ENCODE peak calls at places on chromosomes 16 and 17, in four cellular contexts. F is progenitor cell of endocrine pancreas, T is GM06990, B is ovary. O is an unnamed sample.

GRCh38 chr17:45363498-45363897 is 46.7 kb upstream of the MAP3K14 start:
- DNase-seq in F (no peak), T (no peak), B (no peak), O (no peak)

GRCh38 chr17:41521574-41522261 is 3.0 kb upstream of the KRT15 start:
- DNase-seq in F (peak), T (no peak), B (no peak), O (no peak)

GRCh38 chr16:83903739-83904138 is 4.8 kb downstream of the MLYCD start:
- DNase-seq in F (no peak), T (no peak), B (peak), O (no peak)

GRCh38 chr17:57749701-57750100 is 4.6 kb upstream of the CCDC182 start:
- DNase-seq in F (no peak), T (no peak), B (no peak), O (no peak)

GRCh38 chr17:5915337-5915736 is 154.8 kb upstream of the WSCD1 start:
- DNase-seq in F (no peak), T (no peak), B (no peak), O (no peak)

GRCh38 chr17:76124582-76125390 is 16.3 kb downstream of the FOXJ1 start:
- DNase-seq in F (no peak), T (no peak), B (no peak), O (no peak)

GRCh38 chr17:75125984-75126383 is 5.6 kb downstream of the NT5C start:
- DNase-seq in F (no peak), T (no peak), B (no peak), O (no peak)

GRCh38 chr16:20918486-20919239 is 18.1 kb downstream of the LYRM1 start:
- DNase-seq in F (no peak), T (no peak), B (no peak), O (no peak)

GRCh38 chr16:47461598-47462266 is 601 bp downstream of the PHKB start:
- DNase-seq in F (no peak), T (peak), B (no peak), O (peak)

GRCh38 chr17:47694018-47694817 is at the start of gene TBKBP1:
- DNase-seq in F (peak), T (no peak), B (peak), O (peak)

GRCh38 chr17:40168262-40168832 is 8.9 kb upstream of the RAPGEFL1 start:
- DNase-seq in F (no peak), T (no peak), B (no peak), O (no peak)

GRCh38 chr17:6041261-6041660 is 28.9 kb upstream of the WSCD1 start:
- DNase-seq in F (no peak), T (no peak), B (no peak), O (no peak)

GRCh38 chr17:40071720-40072480 is 9.1 kb downstream of the THRA start:
- DNase-seq in F (no peak), T (no peak), B (peak), O (no peak)

DNA sequence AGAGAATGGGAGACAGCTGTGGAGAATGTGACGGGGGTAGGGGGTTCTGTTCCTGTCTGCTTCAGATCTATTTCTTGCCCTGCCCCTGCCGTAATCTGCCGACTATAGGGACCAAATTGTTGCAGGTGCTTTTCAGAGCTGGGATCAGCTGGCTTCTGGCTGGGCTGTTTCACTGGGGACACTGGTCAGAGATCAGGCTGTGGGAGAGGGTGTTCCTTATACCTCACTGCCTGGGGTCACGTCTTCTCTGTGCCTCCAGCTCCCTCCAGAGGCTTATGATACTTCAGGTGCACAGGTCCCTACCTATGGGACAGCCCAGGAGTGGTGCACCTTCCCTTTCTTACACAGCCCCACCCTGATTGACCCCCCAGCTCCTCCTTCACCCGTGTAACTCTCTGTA is 514.9 kb upstream of the GOT2 start:
- DNase-seq in F (no peak), T (no peak), B (no peak), O (no peak)
- TF ChIP-seq CTCF in F (peak), T (no peak), B (no peak), O (no peak)

GRCh38 chr16:58127033-58127556 is 2.1 kb downstream of the CFAP20 start:
- DNase-seq in F (no peak), T (no peak), B (no peak), O (no peak)
- TF ChIP-seq CTCF in F (peak), T (peak), B (peak), O (peak)

GRCh38 chr16:27193300-27193990 is 9.9 kb upstream of the KDM8 start:
- DNase-seq in F (no peak), T (no peak), B (no peak), O (no peak)
- TF ChIP-seq CTCF in F (no peak), T (no peak), B (no peak), O (no peak)

GRCh38 chr17:38746893-38747384 is 1.2 kb downstream of the PCGF2 start:
- DNase-seq in F (no peak), T (no peak), B (peak), O (no peak)

GRCh38 chr17:38749222-38750043 is 1.3 kb upstream of the PCGF2 start:
- DNase-seq in F (peak), T (no peak), B (peak), O (peak)

GRCh38 chr17:38746004-38746892 is 1.9 kb downstream of the PCGF2 start:
- DNase-seq in F (no peak), T (no peak), B (no peak), O (no peak)

GRCh38 chr17:38748329-38749221 is at the start of gene PCGF2:
- DNase-seq in F (peak), T (no peak), B (peak), O (peak)

DNA sequence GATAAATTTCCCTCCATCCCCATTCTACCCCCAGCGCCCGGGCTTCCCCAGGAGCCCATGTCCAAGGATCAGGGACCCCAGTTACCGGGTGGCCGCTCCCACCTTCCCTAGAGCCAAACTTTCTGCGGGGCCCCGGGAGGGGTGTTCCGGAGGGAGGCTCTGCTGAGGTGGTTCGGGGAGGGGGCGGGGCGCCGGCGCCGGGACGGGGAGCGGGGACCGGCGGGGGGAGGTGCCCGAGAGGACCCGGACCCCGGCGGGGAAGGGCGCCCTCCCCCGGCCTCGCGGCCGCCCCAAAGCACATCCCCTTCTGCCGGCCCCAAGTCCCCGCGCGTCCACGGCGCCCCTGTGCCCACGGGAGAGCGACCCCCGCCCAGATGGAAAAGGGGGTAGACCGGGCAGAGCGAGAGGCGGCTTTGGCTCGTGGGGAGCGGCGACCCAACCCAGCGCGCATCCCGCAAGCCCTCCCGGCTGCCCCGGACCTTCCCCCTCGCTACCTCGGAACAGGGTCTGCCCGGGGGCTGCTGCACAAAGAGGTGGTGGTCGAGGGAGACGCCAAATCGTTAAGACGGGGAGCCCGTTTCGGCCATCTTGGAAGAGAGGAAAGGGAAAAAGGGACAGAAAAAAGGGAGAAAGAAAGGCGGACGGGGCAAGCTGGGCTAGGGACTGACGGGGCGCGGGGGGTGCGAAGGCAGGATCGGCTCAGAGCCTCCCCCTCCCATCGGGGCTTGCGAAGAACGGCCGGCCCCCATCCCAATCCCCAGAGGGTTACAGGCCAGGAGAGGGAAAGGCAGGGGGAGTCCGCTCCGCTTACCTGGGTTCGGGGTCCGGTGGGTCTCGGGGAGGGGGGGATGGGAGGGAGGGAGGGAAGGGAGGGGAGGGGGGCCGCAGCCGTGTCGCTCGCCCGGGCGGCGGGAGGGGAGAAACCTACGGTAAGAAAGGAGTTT is 479 bp downstream of the PCGF2 start:
- DNase-seq in F (peak), T (no peak), B (peak), O (peak)
- TF ChIP-seq CTCF in F (peak), T (no peak), B (no peak), O (peak)

DNA sequence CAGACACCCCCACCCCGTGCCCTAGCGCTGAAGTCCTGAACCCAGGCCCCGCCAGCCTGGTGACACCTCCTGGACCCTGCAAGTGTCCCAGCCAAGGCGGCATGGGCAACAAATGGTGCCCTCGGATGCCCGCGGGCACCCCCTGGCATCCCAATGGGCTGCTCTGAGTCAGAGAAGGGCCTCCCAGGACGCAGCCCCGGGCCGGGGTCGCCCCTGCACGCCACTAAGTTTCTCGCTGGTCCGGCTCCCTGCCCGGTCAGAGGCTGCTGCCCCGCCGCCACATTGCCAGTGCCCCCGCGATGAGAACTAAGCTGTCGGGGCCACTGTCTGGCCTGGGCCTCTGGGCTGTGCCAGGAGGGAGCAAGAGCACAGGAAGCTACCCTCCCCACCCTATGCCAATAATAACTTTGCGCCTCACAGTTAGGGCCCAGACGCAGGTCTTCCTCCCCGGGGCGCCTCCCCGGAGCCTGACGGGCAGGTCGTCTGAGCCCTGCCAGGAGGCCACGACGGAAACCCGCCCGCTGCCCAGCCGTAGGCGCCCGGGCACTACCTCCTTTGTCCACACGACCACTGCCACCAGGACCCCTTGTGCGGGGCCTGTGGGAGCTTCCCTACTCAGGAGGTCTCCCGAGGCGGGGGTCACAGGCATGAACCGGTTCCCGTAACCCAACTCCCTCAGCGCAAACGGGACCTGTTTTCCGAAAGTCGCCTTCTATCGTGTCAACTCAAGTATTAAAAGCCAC is 1.4 kb downstream of the ZFPM1 start:
- DNase-seq in F (no peak), T (peak), B (no peak), O (no peak)
- TF ChIP-seq CTCF in F (peak), T (no peak), B (no peak), O (no peak)

GRCh38 chr17:3551189-3551588 is 6.4 kb downstream of the TRPV3 start:
- DNase-seq in F (no peak), T (no peak), B (no peak), O (no peak)
- TF ChIP-seq CTCF in F (no peak), T (peak), B (no peak), O (no peak)

DNA sequence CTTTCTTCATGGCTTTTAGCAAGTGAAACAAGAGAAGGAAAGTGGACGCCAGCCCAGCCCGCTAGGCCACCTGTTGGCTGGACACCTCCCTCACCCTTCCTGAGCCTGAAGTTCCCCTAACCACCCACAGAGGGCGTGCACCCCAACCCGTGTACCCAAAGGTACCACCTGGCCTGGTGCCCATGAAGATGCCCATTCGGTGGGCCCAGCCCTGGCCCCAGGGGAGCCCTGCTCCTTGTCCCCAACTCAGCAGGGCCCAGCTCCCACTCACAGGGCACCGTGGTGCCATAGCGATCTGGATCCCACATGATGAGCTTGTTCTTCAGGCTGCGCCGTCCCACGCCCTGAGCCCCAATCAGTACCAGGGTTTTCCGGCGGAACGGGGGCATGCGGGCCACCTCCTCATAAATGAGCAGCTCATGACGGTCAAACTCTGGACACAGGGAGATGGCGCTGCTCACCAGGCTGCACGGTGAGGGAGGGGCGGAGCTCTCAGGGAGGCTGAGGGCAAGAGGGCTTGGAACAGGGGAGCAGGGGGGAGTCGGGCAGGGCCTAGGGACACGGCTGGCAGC is 26.8 kb downstream of the MPP2 start:
- DNase-seq in F (no peak), T (no peak), B (no peak), O (peak)
- TF ChIP-seq CTCF in F (peak), T (peak), B (no peak), O (peak)

DNA sequence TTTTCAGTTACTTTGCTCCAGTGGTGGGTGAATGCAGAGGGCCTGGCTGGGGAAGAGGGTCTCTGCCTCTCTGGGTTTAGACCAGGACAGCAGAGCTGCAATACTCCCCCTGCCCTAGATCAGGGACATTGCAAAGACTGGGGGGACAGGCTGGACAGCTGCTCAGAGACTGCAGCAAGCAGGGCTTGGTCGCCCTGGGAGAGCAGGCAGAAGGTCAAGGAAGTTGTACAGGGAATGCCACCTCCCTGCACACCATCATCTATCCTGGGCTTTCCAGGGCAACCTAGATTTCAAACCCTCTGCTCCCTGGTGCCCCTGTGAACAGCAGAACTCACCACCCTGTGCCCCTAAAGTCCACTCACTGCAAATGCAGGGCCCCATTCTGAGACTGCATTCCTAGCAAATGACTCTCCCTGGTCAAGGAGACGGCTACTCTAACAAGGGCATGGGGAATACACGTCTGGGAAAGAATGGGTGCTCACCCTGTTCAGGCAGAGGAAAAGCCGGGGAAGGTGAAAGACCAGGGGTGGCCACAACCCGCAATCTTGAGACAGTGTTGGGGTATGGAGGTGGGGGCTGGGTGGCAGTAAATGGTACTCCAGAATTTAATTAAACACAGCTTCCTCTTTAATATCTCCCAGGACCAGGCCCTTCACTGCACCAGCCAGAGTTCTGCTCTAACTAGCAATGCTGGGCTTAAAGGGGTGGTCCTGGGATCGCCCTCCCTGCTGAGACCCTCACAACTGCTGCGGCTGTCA is 1.0 kb downstream of the KIFC3 start:
- DNase-seq in F (no peak), T (no peak), B (peak), O (no peak)
- TF ChIP-seq CTCF in F (peak), T (no peak), B (no peak), O (no peak)

O was measured in neural crest cell.